ENCODE peak calls at places on chromosomes 6 and 20, in seven cellular contexts. P is Peyer's patch, G is IMR-90, K is astrocyte, C is OCI-LY7, H is aorta, U is PC-3. E is an unnamed sample.

GRCh38 chr20:38828514-38829295 is 23.2 kb downstream of the PPP1R16B start:
- DNase-seq in G (no peak), P (no peak), H (no peak), K (no peak), C (no peak), U (no peak), E (no peak)

GRCh38 chr20:60292001-60292520 is 333.8 kb downstream of the CDH26 start:
- DNase-seq in U (no peak), K (no peak), C (peak; percentile 5), G (no peak), P (no peak), H (no peak), E (no peak)

GRCh38 chr6:36788768-36789167 is 50.5 kb downstream of the CPNE5 start:
- DNase-seq in K (peak; percentile 22), U (no peak), G (peak; percentile 11), H (no peak), P (no peak), C (no peak), E (no peak)

GRCh38 chr20:44406572-44407100 is 51.1 kb downstream of the HNF4A start:
- DNase-seq in H (peak; percentile 38), C (no peak), G (no peak), P (peak; percentile 68), K (no peak), U (no peak), E (no peak)

GRCh38 chr6:16684195-16684689 is 77.0 kb downstream of the ATXN1 start:
- DNase-seq in K (peak; percentile 48), P (no peak), G (no peak), H (no peak), U (peak; percentile 71), C (no peak), E (no peak)

GRCh38 chr6:132400641-132401119 is 595 bp downstream of the MOXD1 start:
- DNase-seq in U (no peak), G (no peak), P (no peak), H (no peak), C (no peak), K (no peak), E (no peak)

GRCh38 chr20:19974621-19975435 is 42.3 kb upstream of the NAA20 start:
- DNase-seq in P (peak; percentile 68), G (peak; percentile 97), C (no peak), H (peak; percentile 95), K (peak; percentile 94), U (peak; percentile 87), E (peak; percentile 95)

GRCh38 chr6:51529240-51529639 is 558.2 kb downstream of the PKHD1 start:
- DNase-seq in H (no peak), K (no peak), G (no peak), U (peak; percentile 64), C (no peak), P (no peak), E (no peak)

GRCh38 chr6:168540713-168541291 is 99.8 kb downstream of the SMOC2 start:
- DNase-seq in U (no peak), H (no peak), K (no peak), P (no peak), C (no peak), G (no peak), E (no peak)

GRCh38 chr6:85462673-85463072 is 12.8 kb downstream of the NT5E start:
- DNase-seq in G (no peak), C (no peak), H (no peak), P (no peak), K (no peak), U (no peak), E (no peak)
- H3K4me3 ChIP-seq in G (no peak overlapping the region), C (no peak overlapping the region), H (no peak overlapping the region), P (no peak overlapping the region), K (no peak overlapping the region), U (no peak overlapping the region), E (no peak overlapping the region)

GRCh38 chr20:45612314-45612713 is 17.2 kb upstream of the WFDC10A start:
- DNase-seq in C (no peak), G (no peak), P (no peak), H (no peak), U (no peak), K (no peak), E (no peak)

DNA sequence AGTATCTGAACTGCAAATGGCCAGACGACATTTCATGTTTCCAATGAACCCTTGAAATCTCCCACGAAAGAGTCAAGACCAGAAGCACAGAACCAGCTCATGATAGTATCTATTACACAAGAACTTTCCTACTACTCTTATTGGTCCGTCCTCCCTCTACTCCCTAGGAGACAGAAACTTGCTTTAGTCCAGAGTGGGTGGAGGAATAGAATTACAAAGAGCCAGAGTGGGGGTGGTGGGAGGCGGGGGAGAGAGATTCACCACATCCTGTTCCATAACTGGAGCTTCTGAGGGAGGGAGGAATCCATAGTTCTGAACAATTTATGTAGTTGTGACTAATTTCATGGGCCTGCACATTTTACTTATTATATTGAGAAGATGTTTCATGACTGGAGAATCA is 18.5 kb upstream of the WFDC10A start:
- DNase-seq in K (peak; percentile 86), P (no peak), G (peak; percentile 75), H (no peak), C (no peak), U (peak; percentile 85), E (no peak)
- H3K27ac ChIP-seq in K (no peak overlapping the region), P (no peak overlapping the region), G (no peak overlapping the region), H (no peak overlapping the region), C (no peak overlapping the region), U (peak overlapping the region; percentile 59), E (no peak overlapping the region)

DNA sequence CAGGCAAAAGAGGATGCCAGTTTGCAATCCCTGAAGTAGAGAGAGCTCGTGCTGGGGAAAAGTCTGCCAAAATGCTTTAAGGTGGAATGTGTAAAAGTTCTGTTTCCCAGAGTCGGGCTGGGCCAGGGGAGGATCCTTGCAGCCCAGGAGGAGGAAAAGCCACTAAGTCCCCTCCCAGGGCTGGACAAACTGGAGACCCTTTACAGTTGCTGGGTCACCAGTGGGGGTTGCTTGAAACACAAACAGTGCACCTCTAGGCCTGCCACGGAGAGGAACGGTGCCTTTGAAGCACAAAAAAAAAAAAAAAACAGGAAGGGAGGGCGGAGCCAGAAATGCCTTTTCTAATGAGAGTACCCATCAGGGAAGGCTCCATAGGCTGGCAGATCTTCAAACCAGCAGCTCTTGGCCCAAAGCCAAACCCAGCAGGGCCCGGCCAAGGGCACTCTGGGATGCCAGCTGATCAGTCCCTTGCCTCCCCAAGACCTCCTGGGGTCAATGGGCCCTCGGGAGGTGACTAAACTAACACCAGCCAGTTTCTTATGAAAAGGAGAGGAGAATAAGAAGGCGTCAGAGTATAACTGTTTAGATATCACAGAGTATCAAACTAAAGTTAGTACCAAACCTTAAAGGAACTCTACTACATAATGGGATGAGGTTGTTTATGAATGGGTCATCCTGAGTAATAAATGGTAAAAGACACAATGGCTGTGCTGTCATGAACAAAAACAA is 23.7 kb downstream of the HLA-A start:
- DNase-seq in P (peak; percentile 92), H (peak; percentile 92), K (peak; percentile 15), C (peak; percentile 89), U (peak; percentile 78), G (peak; percentile 57), E (peak; percentile 90)
- H3K4me3 ChIP-seq in P (peak overlapping the region; percentile 28), H (no peak overlapping the region), K (peak overlapping the region; percentile 23), C (peak overlapping the region; percentile 67), U (peak overlapping the region; percentile 0), G (peak overlapping the region; percentile 8), E (peak overlapping the region; percentile 88)

GRCh38 chr6:6725120-6725833 is 136.8 kb downstream of the LY86 start:
- DNase-seq in H (no peak), K (no peak), U (no peak), G (no peak), C (no peak), P (no peak), E (no peak)
- H3K27ac ChIP-seq in H (no peak overlapping the region), K (peak overlapping the region; percentile 34), U (peak overlapping the region; percentile 57), G (no peak overlapping the region), C (no peak overlapping the region), P (peak overlapping the region; percentile 93), E (peak overlapping the region; percentile 88)

GRCh38 chr6:166997348-166997747 is 1.8 kb upstream of the CEP43 start:
- DNase-seq in K (no peak), U (no peak), H (no peak), G (no peak), C (no peak), P (no peak), E (no peak)
- H3K4me3 ChIP-seq in K (peak overlapping the region; percentile 78), U (peak overlapping the region; percentile 93), H (no peak overlapping the region), G (peak overlapping the region; percentile 59), C (peak overlapping the region; percentile 95), P (no peak overlapping the region), E (peak overlapping the region; percentile 86)

E was measured in psoas muscle.